ENCODE peak calls at places on chromosome 3, in four cellular contexts. S is lower lobe of right lung, M is brain microvascular endothelial cell, E is cardiac fibroblast. X is an unnamed sample.

GRCh38 chr3:122004123-122004522 is 17.9 kb downstream of the ILDR1 start:
- DNase-seq in M (no peak), E (peak; percentile 11), S (no peak), X (no peak)

GRCh38 chr3:73098026-73098425 is 36.6 kb downstream of the EBLN2 start:
- DNase-seq in M (no peak), S (no peak), E (no peak), X (no peak)

GRCh38 chr3:10164546-10165393 is at the start of gene IRAK2:
- DNase-seq in E (peak; percentile 64), M (peak; percentile 44), S (peak; percentile 88), X (peak; percentile 61)

GRCh38 chr3:29686889-29687592 is 406.2 kb downstream of the RBMS3 start:
- DNase-seq in S (no peak), E (peak; percentile 74), M (peak; percentile 65), X (peak; percentile 76)

GRCh38 chr3:13296662-13297061 is 123.5 kb downstream of the NUP210 start:
- DNase-seq in M (no peak), S (peak; percentile 2), E (no peak), X (no peak)

GRCh38 chr3:48979451-48979850 is 10.6 kb upstream of the P4HTM start:
- DNase-seq in E (no peak), M (no peak), S (no peak), X (no peak)

GRCh38 chr3:141402476-141403171 is 34.3 kb downstream of the ZBTB38 start:
- DNase-seq in E (peak; percentile 69), M (peak; percentile 56), S (peak; percentile 83), X (peak; percentile 66)

GRCh38 chr3:100264242-100264641 is 3.5 kb downstream of the TBC1D23 start:
- DNase-seq in M (no peak), E (no peak), S (no peak), X (no peak)

GRCh38 chr3:127679534-127680145 is 6.9 kb downstream of the ABTB1 start:
- DNase-seq in S (no peak), M (no peak), E (no peak), X (no peak)

DNA sequence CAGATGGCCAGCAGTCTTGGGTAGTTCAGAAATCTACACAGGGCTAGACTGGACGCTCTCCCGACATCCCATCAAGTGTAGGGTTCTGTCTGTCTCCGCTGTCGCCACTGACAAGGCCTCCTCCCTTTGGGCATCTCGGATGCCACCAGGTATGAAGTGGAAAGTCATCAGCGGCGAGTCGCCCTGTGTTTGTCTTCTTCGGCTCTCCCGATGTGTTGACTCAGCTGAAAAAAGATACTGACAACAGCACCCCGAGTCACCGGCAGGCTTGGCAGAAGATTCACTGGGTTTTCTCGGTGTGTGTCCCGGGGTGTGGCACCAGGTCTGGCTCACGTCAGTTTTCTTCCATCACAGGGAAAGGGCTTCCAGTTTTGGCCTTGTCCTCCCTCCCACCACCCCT is 42.2 kb upstream of the VPS8 start:
- DNase-seq in S (no peak), E (no peak), M (no peak), X (no peak)
- H3K4me3 ChIP-seq in S (no peak overlapping the region), E (no peak overlapping the region), M (no peak overlapping the region), X (no peak overlapping the region)

GRCh38 chr3:81242871-81243270 is 518.6 kb downstream of the GBE1 start:
- DNase-seq in S (no peak), E (peak; percentile 61), M (no peak), X (peak; percentile 50)
- TF ChIP-seq CTCF in S (no peak), E (peak; percentile 58), M (peak; percentile 43), X (peak; percentile 60)

GRCh38 chr3:194686414-194686815 is 732 bp downstream of the FAM43A start:
- DNase-seq in M (no peak), E (peak; percentile 47), S (no peak), X (no peak)

GRCh38 chr3:194683431-194683830 is 2.3 kb upstream of the FAM43A start:
- DNase-seq in M (no peak), S (no peak), E (no peak), X (peak; percentile 17)

GRCh38 chr3:194685723-194686413 is at the start of gene FAM43A:
- DNase-seq in E (peak; percentile 97), S (peak; percentile 90), M (peak; percentile 93), X (peak; percentile 98)

GRCh38 chr3:194686816-194687637 is 1.3 kb downstream of the FAM43A start:
- DNase-seq in M (no peak), S (peak; percentile 54), E (peak; percentile 56), X (peak; percentile 58)

GRCh38 chr3:194685050-194685722 is 497 bp upstream of the FAM43A start:
- DNase-seq in M (no peak), S (no peak), E (no peak), X (no peak)
- H3K4me3 ChIP-seq in M (peak overlapping the region; percentile 77), S (peak overlapping the region; percentile 84), E (peak overlapping the region; percentile 83), X (peak overlapping the region; percentile 90)

GRCh38 chr3:36477655-36478054 is 97.4 kb downstream of the STAC start:
- DNase-seq in E (peak; percentile 54), S (no peak), M (no peak), X (peak; percentile 7)

GRCh38 chr3:36480916-36481648 is 100.8 kb downstream of the STAC start:
- DNase-seq in E (peak; percentile 39), S (no peak), M (peak; percentile 67), X (peak; percentile 27)

GRCh38 chr3:36482259-36482658 is 102.0 kb downstream of the STAC start:
- DNase-seq in S (no peak), M (no peak), E (no peak), X (no peak)

GRCh38 chr3:36475593-36475992 is 95.3 kb downstream of the STAC start:
- DNase-seq in E (no peak), S (no peak), M (no peak), X (no peak)

GRCh38 chr3:36476274-36476942 is 96.1 kb downstream of the STAC start:
- DNase-seq in E (no peak), S (peak; percentile 44), M (no peak), X (no peak)
- TF ChIP-seq CTCF in E (no peak), S (no peak), M (no peak), X (no peak)

DNA sequence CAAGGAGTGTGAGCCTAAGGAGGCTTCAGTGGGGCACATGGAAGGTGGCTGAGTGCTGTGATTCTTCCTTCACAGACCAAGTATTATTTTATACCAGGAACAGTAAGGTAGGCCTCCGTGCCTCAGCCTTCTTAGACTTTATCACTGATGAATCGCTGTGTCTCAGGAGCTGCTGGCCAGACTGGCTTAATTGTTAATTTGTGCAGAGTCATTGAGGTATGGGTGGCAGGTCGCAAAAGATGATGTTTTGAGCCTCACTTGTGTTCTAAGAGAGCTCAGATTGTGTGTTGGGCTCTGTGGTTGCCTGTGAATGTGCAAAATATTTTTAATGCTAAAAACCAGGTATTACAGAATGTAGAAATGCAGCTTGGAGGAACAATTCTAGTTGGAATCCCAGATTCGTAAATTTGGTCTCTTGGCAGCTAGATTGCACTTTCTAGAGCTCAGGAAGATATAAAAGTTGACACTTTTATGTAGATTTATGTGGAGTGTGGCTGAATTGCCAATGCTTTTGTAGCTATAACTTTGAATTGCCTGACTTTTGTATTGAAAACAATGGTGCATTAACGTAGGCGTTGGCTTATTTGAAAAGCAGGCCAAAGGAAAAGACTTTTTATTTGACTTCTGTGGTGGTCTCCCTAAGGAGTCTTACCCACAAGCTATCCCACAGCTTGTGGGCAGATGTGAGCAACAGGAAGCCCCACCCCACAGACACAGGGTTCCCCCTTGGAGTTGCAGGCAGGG is 53.4 kb downstream of the LARS2 start:
- DNase-seq in M (no peak), E (no peak), S (no peak), X (no peak)
- H3K4me3 ChIP-seq in M (no peak overlapping the region), E (no peak overlapping the region), S (no peak overlapping the region), X (no peak overlapping the region)

DNA sequence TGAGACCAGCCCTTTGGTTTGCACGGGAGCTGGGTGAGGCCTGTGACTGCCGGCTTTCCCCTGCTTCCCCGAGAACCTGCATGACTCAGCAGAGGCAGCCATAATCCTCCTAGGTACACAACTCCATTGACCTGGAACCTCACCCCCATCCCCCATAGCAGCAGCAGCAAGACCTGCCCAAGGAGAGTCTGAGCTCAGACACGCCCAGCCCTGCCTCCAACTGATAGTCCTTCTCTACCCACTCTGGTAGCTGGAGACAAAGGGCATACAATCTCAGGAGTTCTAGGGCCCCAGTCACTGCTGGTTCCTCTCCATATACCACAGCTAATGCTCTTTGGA is 141.0 kb upstream of the ARHGEF26 start:
- DNase-seq in M (no peak), S (no peak), E (no peak), X (no peak)
- TF ChIP-seq CTCF in M (no peak), S (no peak), E (no peak), X (no peak)